ENCODE peak calls at places on chromosomes 11 and 22, in ten cellular contexts. One of them, this sample, is unnamed.

GRCh38 chr11:19704213-19704612 is 8.4 kb upstream of the NAV2 start:
- DNase-seq in heart left ventricle: no peak
- DNase-seq in kidney epithelial cell: no peak
- DNase-seq in RWPE1: no peak
- DNase-seq in fibroblast of villous mesenchyme: no peak
- DNase-seq in bronchial epithelial cell: no peak
- DNase-seq in left lung: no peak
- DNase-seq in colonic mucosa: no peak
- DNase-seq in thoracic aorta: no peak
- DNase-seq in esophagus squamous epithelium: no peak
- DNase-seq in this sample: no peak

GRCh38 chr22:40334899-40335298 is 11.4 kb upstream of the ADSL start:
- DNase-seq in esophagus squamous epithelium: no peak
- DNase-seq in colonic mucosa: no peak
- DNase-seq in heart left ventricle: no peak
- DNase-seq in left lung: no peak
- DNase-seq in bronchial epithelial cell: no peak
- DNase-seq in kidney epithelial cell: no peak
- DNase-seq in RWPE1: no peak
- DNase-seq in thoracic aorta: no peak
- DNase-seq in fibroblast of villous mesenchyme: no peak
- DNase-seq in this sample: no peak

GRCh38 chr11:8810331-8811301 is 100.4 kb upstream of the AKIP1 start:
- DNase-seq in esophagus squamous epithelium: no peak
- DNase-seq in RWPE1: peak; percentile 85
- DNase-seq in left lung: peak; percentile 94
- DNase-seq in colonic mucosa: peak; percentile 85
- DNase-seq in kidney epithelial cell: no peak
- DNase-seq in bronchial epithelial cell: peak; percentile 75
- DNase-seq in heart left ventricle: peak; percentile 86
- DNase-seq in thoracic aorta: peak; percentile 42
- DNase-seq in fibroblast of villous mesenchyme: peak; percentile 80
- DNase-seq in this sample: no peak

GRCh38 chr11:69370984-69371709 is 77.2 kb downstream of the MYEOV start:
- DNase-seq in bronchial epithelial cell: no peak
- DNase-seq in esophagus squamous epithelium: no peak
- DNase-seq in heart left ventricle: no peak
- DNase-seq in thoracic aorta: no peak
- DNase-seq in RWPE1: no peak
- DNase-seq in fibroblast of villous mesenchyme: no peak
- DNase-seq in kidney epithelial cell: no peak
- DNase-seq in colonic mucosa: peak; percentile 12
- DNase-seq in left lung: peak; percentile 69
- DNase-seq in this sample: no peak

GRCh38 chr22:43186272-43187170 is at the start of gene TTLL12:
- DNase-seq in RWPE1: peak; percentile 63
- DNase-seq in kidney epithelial cell: no peak
- DNase-seq in colonic mucosa: no peak
- DNase-seq in left lung: peak; percentile 92
- DNase-seq in bronchial epithelial cell: no peak
- DNase-seq in fibroblast of villous mesenchyme: peak; percentile 62
- DNase-seq in thoracic aorta: no peak
- DNase-seq in heart left ventricle: peak; percentile 77
- DNase-seq in esophagus squamous epithelium: no peak
- DNase-seq in this sample: no peak

GRCh38 chr11:28010001-28010400 is 98.0 kb downstream of the KIF18A start:
- DNase-seq in RWPE1: no peak
- DNase-seq in thoracic aorta: no peak
- DNase-seq in heart left ventricle: no peak
- DNase-seq in esophagus squamous epithelium: no peak
- DNase-seq in colonic mucosa: no peak
- DNase-seq in bronchial epithelial cell: no peak
- DNase-seq in kidney epithelial cell: no peak
- DNase-seq in left lung: no peak
- DNase-seq in fibroblast of villous mesenchyme: no peak
- DNase-seq in this sample: no peak

GRCh38 chr11:103659138-103659734 is 377.2 kb upstream of the DDI1 start:
- DNase-seq in RWPE1: peak; percentile 30
- DNase-seq in bronchial epithelial cell: peak; percentile 34
- DNase-seq in colonic mucosa: no peak
- DNase-seq in fibroblast of villous mesenchyme: peak; percentile 38
- DNase-seq in esophagus squamous epithelium: no peak
- DNase-seq in kidney epithelial cell: no peak
- DNase-seq in thoracic aorta: no peak
- DNase-seq in heart left ventricle: no peak
- DNase-seq in left lung: no peak
- DNase-seq in this sample: no peak

GRCh38 chr11:35907648-35908431 is 36.0 kb upstream of the LDLRAD3 start:
- DNase-seq in bronchial epithelial cell: peak; percentile 81
- DNase-seq in RWPE1: peak; percentile 87
- DNase-seq in left lung: no peak
- DNase-seq in heart left ventricle: no peak
- DNase-seq in thoracic aorta: no peak
- DNase-seq in kidney epithelial cell: peak; percentile 34
- DNase-seq in colonic mucosa: no peak
- DNase-seq in esophagus squamous epithelium: no peak
- DNase-seq in fibroblast of villous mesenchyme: peak; percentile 83
- DNase-seq in this sample: peak; percentile 35

GRCh38 chr11:101010899-101011298 is 118.7 kb downstream of the PGR start:
- DNase-seq in heart left ventricle: no peak
- DNase-seq in colonic mucosa: no peak
- DNase-seq in bronchial epithelial cell: no peak
- DNase-seq in left lung: no peak
- DNase-seq in fibroblast of villous mesenchyme: no peak
- DNase-seq in kidney epithelial cell: no peak
- DNase-seq in esophagus squamous epithelium: no peak
- DNase-seq in RWPE1: no peak
- DNase-seq in thoracic aorta: no peak
- DNase-seq in this sample: no peak

GRCh38 chr11:106012744-106013143 is 9.3 kb downstream of the MSANTD4 start:
- DNase-seq in bronchial epithelial cell: peak; percentile 66
- DNase-seq in left lung: no peak
- DNase-seq in esophagus squamous epithelium: no peak
- DNase-seq in heart left ventricle: no peak
- DNase-seq in thoracic aorta: no peak
- DNase-seq in RWPE1: no peak
- DNase-seq in kidney epithelial cell: no peak
- DNase-seq in colonic mucosa: no peak
- DNase-seq in fibroblast of villous mesenchyme: peak; percentile 47
- DNase-seq in this sample: no peak

GRCh38 chr22:42300286-42301071 is 30.0 kb upstream of the TCF20 start:
- DNase-seq in esophagus squamous epithelium: no peak
- DNase-seq in bronchial epithelial cell: peak; percentile 95
- DNase-seq in heart left ventricle: no peak
- DNase-seq in colonic mucosa: no peak
- DNase-seq in fibroblast of villous mesenchyme: no peak
- DNase-seq in thoracic aorta: no peak
- DNase-seq in kidney epithelial cell: peak; percentile 14
- DNase-seq in RWPE1: peak; percentile 69
- DNase-seq in left lung: peak; percentile 53
- DNase-seq in this sample: peak; percentile 39

GRCh38 chr11:1988667-1989317 is 8.8 kb downstream of the H19 start:
- DNase-seq in left lung: peak; percentile 26
- DNase-seq in colonic mucosa: no peak
- DNase-seq in RWPE1: no peak
- DNase-seq in fibroblast of villous mesenchyme: no peak
- DNase-seq in kidney epithelial cell: no peak
- DNase-seq in thoracic aorta: no peak
- DNase-seq in esophagus squamous epithelium: no peak
- DNase-seq in bronchial epithelial cell: no peak
- DNase-seq in heart left ventricle: peak; percentile 14
- DNase-seq in this sample: no peak

GRCh38 chr11:72111803-72112540 is 523 bp downstream of the ANAPC15 start:
- DNase-seq in bronchial epithelial cell: peak; percentile 99
- DNase-seq in colonic mucosa: peak; percentile 96
- DNase-seq in fibroblast of villous mesenchyme: peak; percentile 100
- DNase-seq in left lung: peak; percentile 90
- DNase-seq in kidney epithelial cell: peak; percentile 99
- DNase-seq in RWPE1: peak; percentile 91
- DNase-seq in thoracic aorta: peak; percentile 92
- DNase-seq in esophagus squamous epithelium: peak; percentile 89
- DNase-seq in heart left ventricle: peak; percentile 95
- DNase-seq in this sample: peak; percentile 98

GRCh38 chr11:46352063-46352841 is 5.0 kb downstream of the DGKZ start:
- DNase-seq in left lung: peak; percentile 88
- DNase-seq in bronchial epithelial cell: no peak
- DNase-seq in kidney epithelial cell: no peak
- DNase-seq in colonic mucosa: no peak
- DNase-seq in thoracic aorta: no peak
- DNase-seq in heart left ventricle: no peak
- DNase-seq in RWPE1: no peak
- DNase-seq in esophagus squamous epithelium: no peak
- DNase-seq in fibroblast of villous mesenchyme: no peak
- DNase-seq in this sample: no peak

GRCh38 chr11:102727890-102728289 is 3.1 kb upstream of the MMP8 start:
- DNase-seq in esophagus squamous epithelium: no peak
- DNase-seq in thoracic aorta: no peak
- DNase-seq in heart left ventricle: no peak
- DNase-seq in fibroblast of villous mesenchyme: peak; percentile 64
- DNase-seq in left lung: no peak
- DNase-seq in RWPE1: peak; percentile 27
- DNase-seq in kidney epithelial cell: no peak
- DNase-seq in bronchial epithelial cell: peak; percentile 93
- DNase-seq in colonic mucosa: no peak
- DNase-seq in this sample: no peak

GRCh38 chr22:35761037-35761436 is 43.4 kb downstream of the APOL5 start:
- DNase-seq in heart left ventricle: no peak
- DNase-seq in colonic mucosa: no peak
- DNase-seq in bronchial epithelial cell: no peak
- DNase-seq in esophagus squamous epithelium: no peak
- DNase-seq in kidney epithelial cell: no peak
- DNase-seq in left lung: no peak
- DNase-seq in thoracic aorta: no peak
- DNase-seq in fibroblast of villous mesenchyme: peak; percentile 26
- DNase-seq in RWPE1: no peak
- DNase-seq in this sample: no peak
- TF ChIP-seq CTCF in heart left ventricle: peak; percentile 41
- TF ChIP-seq CTCF in colonic mucosa: no peak
- TF ChIP-seq CTCF in bronchial epithelial cell: no peak
- TF ChIP-seq CTCF in esophagus squamous epithelium: no peak
- TF ChIP-seq CTCF in kidney epithelial cell: no peak
- TF ChIP-seq CTCF in left lung: no peak
- TF ChIP-seq CTCF in thoracic aorta: no peak
- TF ChIP-seq CTCF in fibroblast of villous mesenchyme: peak; percentile 22
- TF ChIP-seq CTCF in RWPE1: peak; percentile 25
- TF ChIP-seq CTCF in this sample: peak; percentile 23

GRCh38 chr11:73411031-73411430 is 34.8 kb downstream of the RELT start:
- DNase-seq in heart left ventricle: no peak
- DNase-seq in kidney epithelial cell: no peak
- DNase-seq in colonic mucosa: no peak
- DNase-seq in esophagus squamous epithelium: no peak
- DNase-seq in RWPE1: no peak
- DNase-seq in fibroblast of villous mesenchyme: no peak
- DNase-seq in thoracic aorta: no peak
- DNase-seq in left lung: no peak
- DNase-seq in bronchial epithelial cell: no peak
- DNase-seq in this sample: no peak
- TF ChIP-seq CTCF in heart left ventricle: no peak
- TF ChIP-seq CTCF in kidney epithelial cell: no peak
- TF ChIP-seq CTCF in colonic mucosa: no peak
- TF ChIP-seq CTCF in esophagus squamous epithelium: no peak
- TF ChIP-seq CTCF in RWPE1: no peak
- TF ChIP-seq CTCF in fibroblast of villous mesenchyme: no peak
- TF ChIP-seq CTCF in thoracic aorta: no peak
- TF ChIP-seq CTCF in left lung: no peak
- TF ChIP-seq CTCF in bronchial epithelial cell: no peak
- TF ChIP-seq CTCF in this sample: no peak

GRCh38 chr22:23514317-23515038 is 65.6 kb downstream of the IGLL1 start:
- DNase-seq in fibroblast of villous mesenchyme: no peak
- DNase-seq in kidney epithelial cell: no peak
- DNase-seq in colonic mucosa: no peak
- DNase-seq in thoracic aorta: no peak
- DNase-seq in RWPE1: no peak
- DNase-seq in left lung: no peak
- DNase-seq in heart left ventricle: no peak
- DNase-seq in bronchial epithelial cell: no peak
- DNase-seq in esophagus squamous epithelium: no peak
- DNase-seq in this sample: no peak
- TF ChIP-seq CTCF in fibroblast of villous mesenchyme: no peak
- TF ChIP-seq CTCF in kidney epithelial cell: no peak
- TF ChIP-seq CTCF in colonic mucosa: no peak
- TF ChIP-seq CTCF in thoracic aorta: no peak
- TF ChIP-seq CTCF in RWPE1: no peak
- TF ChIP-seq CTCF in left lung: no peak
- TF ChIP-seq CTCF in heart left ventricle: no peak
- TF ChIP-seq CTCF in bronchial epithelial cell: no peak
- TF ChIP-seq CTCF in esophagus squamous epithelium: no peak
- TF ChIP-seq CTCF in this sample: no peak

GRCh38 chr11:57680552-57680874 is 12.6 kb downstream of the ZDHHC5 start:
- DNase-seq in esophagus squamous epithelium: no peak
- DNase-seq in fibroblast of villous mesenchyme: peak; percentile 41
- DNase-seq in left lung: no peak
- DNase-seq in heart left ventricle: no peak
- DNase-seq in RWPE1: peak; percentile 62
- DNase-seq in thoracic aorta: no peak
- DNase-seq in kidney epithelial cell: peak; percentile 47
- DNase-seq in bronchial epithelial cell: peak; percentile 89
- DNase-seq in colonic mucosa: no peak
- DNase-seq in this sample: no peak
- TF ChIP-seq CTCF in esophagus squamous epithelium: no peak
- TF ChIP-seq CTCF in fibroblast of villous mesenchyme: no peak
- TF ChIP-seq CTCF in left lung: no peak
- TF ChIP-seq CTCF in heart left ventricle: no peak
- TF ChIP-seq CTCF in RWPE1: no peak
- TF ChIP-seq CTCF in thoracic aorta: no peak
- TF ChIP-seq CTCF in kidney epithelial cell: no peak
- TF ChIP-seq CTCF in bronchial epithelial cell: no peak
- TF ChIP-seq CTCF in colonic mucosa: no peak
- TF ChIP-seq CTCF in this sample: no peak